ENCODE peak calls at places on chromosome 20, in four cellular contexts. One of them, this sample, is unnamed.

GRCh38 chr20:14838663-14839650 is 501.5 kb upstream of the FLRT3 start:
- DNase-seq in mesendoderm: no peak
- DNase-seq in NCI-H2227 treated with DMSO at 0.1 percent for 48 hours: no peak
- DNase-seq in D341Med: no peak
- DNase-seq in this sample: no peak

GRCh38 chr20:33945391-33946079 is 48.2 kb upstream of the RALY start:
- DNase-seq in mesendoderm: no peak
- DNase-seq in NCI-H2227 treated with DMSO at 0.1 percent for 48 hours: no peak
- DNase-seq in D341Med: no peak
- DNase-seq in this sample: no peak

GRCh38 chr20:61014486-61014885 is 237.6 kb upstream of the CDH4 start:
- DNase-seq in mesendoderm: peak
- DNase-seq in NCI-H2227 treated with DMSO at 0.1 percent for 48 hours: no peak
- DNase-seq in D341Med: no peak
- DNase-seq in this sample: peak

GRCh38 chr20:19760371-19760721 is 2.3 kb downstream of the RIN2 start:
- DNase-seq in mesendoderm: no peak
- DNase-seq in NCI-H2227 treated with DMSO at 0.1 percent for 48 hours: no peak
- DNase-seq in D341Med: no peak
- DNase-seq in this sample: no peak

GRCh38 chr20:42067174-42067573 is 449.0 kb upstream of the CHD6 start:
- DNase-seq in mesendoderm: no peak
- DNase-seq in NCI-H2227 treated with DMSO at 0.1 percent for 48 hours: no peak
- DNase-seq in D341Med: no peak
- DNase-seq in this sample: no peak

GRCh38 chr20:36091561-36092423 is 62.7 kb upstream of the EPB41L1 start:
- DNase-seq in mesendoderm: peak
- DNase-seq in NCI-H2227 treated with DMSO at 0.1 percent for 48 hours: no peak
- DNase-seq in D341Med: no peak
- DNase-seq in this sample: peak

GRCh38 chr20:12241065-12241464 is 323.4 kb downstream of the BTBD3 start:
- DNase-seq in mesendoderm: no peak
- DNase-seq in NCI-H2227 treated with DMSO at 0.1 percent for 48 hours: no peak
- DNase-seq in D341Med: no peak
- DNase-seq in this sample: no peak

GRCh38 chr20:18001131-18001921 is 32.5 kb downstream of the MGME1 start:
- DNase-seq in mesendoderm: peak
- DNase-seq in NCI-H2227 treated with DMSO at 0.1 percent for 48 hours: no peak
- DNase-seq in D341Med: no peak
- DNase-seq in this sample: no peak

GRCh38 chr20:62344782-62345181 is 22.3 kb downstream of the LAMA5 start:
- DNase-seq in mesendoderm: no peak
- DNase-seq in NCI-H2227 treated with DMSO at 0.1 percent for 48 hours: no peak
- DNase-seq in D341Med: no peak
- DNase-seq in this sample: no peak

GRCh38 chr20:63106108-63106764 is 99.5 kb upstream of the BHLHE23 start:
- DNase-seq in mesendoderm: no peak
- DNase-seq in NCI-H2227 treated with DMSO at 0.1 percent for 48 hours: no peak
- DNase-seq in D341Med: no peak
- DNase-seq in this sample: no peak

GRCh38 chr20:21550587-21550986 is 36.7 kb upstream of the NKX2-2 start:
- DNase-seq in mesendoderm: no peak
- DNase-seq in NCI-H2227 treated with DMSO at 0.1 percent for 48 hours: no peak
- DNase-seq in D341Med: no peak
- DNase-seq in this sample: no peak

GRCh38 chr20:61325718-61326117 is 73.7 kb downstream of the CDH4 start:
- DNase-seq in mesendoderm: no peak
- DNase-seq in NCI-H2227 treated with DMSO at 0.1 percent for 48 hours: no peak
- DNase-seq in D341Med: no peak
- DNase-seq in this sample: no peak

GRCh38 chr20:478010-478948 is 15.9 kb upstream of the TBC1D20 start:
- DNase-seq in mesendoderm: peak
- DNase-seq in NCI-H2227 treated with DMSO at 0.1 percent for 48 hours: no peak
- DNase-seq in D341Med: no peak
- DNase-seq in this sample: no peak

GRCh38 chr20:58755062-58755697 is 62.6 kb downstream of the NPEPL1 start:
- DNase-seq in mesendoderm: no peak
- DNase-seq in NCI-H2227 treated with DMSO at 0.1 percent for 48 hours: no peak
- DNase-seq in D341Med: peak
- DNase-seq in this sample: no peak

GRCh38 chr20:2837561-2837960 is 2.9 kb downstream of the PCED1A start:
- DNase-seq in mesendoderm: no peak
- DNase-seq in NCI-H2227 treated with DMSO at 0.1 percent for 48 hours: no peak
- DNase-seq in D341Med: no peak
- DNase-seq in this sample: no peak